ENCODE peak calls at places on chromosome 13, in four cellular contexts. S is breast epithelium, M is transverse colon, A is prostate gland. V is an unnamed sample.

GRCh38 chr13:110023729-110024645 is 237.6 kb upstream of the IRS2 start:
- DNase-seq in S (no peak), M (peak; percentile 10), A (no peak), V (no peak)

GRCh38 chr13:74070065-74070464 is 64.1 kb downstream of the KLF12 start:
- DNase-seq in S (no peak), M (no peak), A (no peak), V (no peak)

GRCh38 chr13:20198781-20199180 is 6.0 kb upstream of the GJB2 start:
- DNase-seq in S (no peak), M (no peak), A (no peak), V (no peak)

GRCh38 chr13:44435142-44435982 is 61.7 kb downstream of the SERP2 start:
- DNase-seq in S (peak; percentile 99), M (peak; percentile 98), A (peak; percentile 99), V (peak; percentile 73)

GRCh38 chr13:26968431-26969335 is 202.9 kb downstream of the USP12 start:
- DNase-seq in S (no peak), M (peak; percentile 86), A (no peak), V (no peak)

GRCh38 chr13:51687928-51688714 is 103.9 kb downstream of the WDFY2 start:
- DNase-seq in S (no peak), M (no peak), A (no peak), V (no peak)

GRCh38 chr13:84972907-84973306 is 826.3 kb downstream of the SLITRK6 start:
- DNase-seq in S (no peak), M (no peak), A (no peak), V (no peak)

GRCh38 chr13:53953205-53953604 is 924.6 kb downstream of the OLFM4 start:
- DNase-seq in S (no peak), M (no peak), A (no peak), V (no peak)

GRCh38 chr13:75079226-75079625 is 402.7 kb downstream of the TBC1D4 start:
- DNase-seq in S (no peak), M (no peak), A (no peak), V (no peak)

GRCh38 chr13:47188802-47189201 is 291.9 kb upstream of the HTR2A start:
- DNase-seq in S (no peak), M (no peak), A (no peak), V (no peak)

GRCh38 chr13:112710855-112711527 is 21.2 kb downstream of the ATP11A start:
- DNase-seq in S (no peak), M (peak; percentile 6), A (no peak), V (no peak)

GRCh38 chr13:109760372-109760771 is 26.0 kb downstream of the IRS2 start:
- DNase-seq in S (no peak), M (no peak), A (no peak), V (no peak)

GRCh38 chr13:37173214-37173613 is 67.8 kb upstream of the CSNK1A1L start:
- DNase-seq in S (no peak), M (no peak), A (no peak), V (no peak)

GRCh38 chr13:40221460-40222201 is 444.8 kb downstream of the FOXO1 start:
- DNase-seq in S (peak; percentile 58), M (peak; percentile 28), A (peak; percentile 29), V (no peak)

GRCh38 chr13:110283661-110284516 is 23.1 kb downstream of the COL4A1 start:
- DNase-seq in S (no peak), M (no peak), A (no peak), V (no peak)

GRCh38 chr13:94784066-94784465 is 71.7 kb upstream of the SOX21 start:
- DNase-seq in S (no peak), M (no peak), A (no peak), V (no peak)

GRCh38 chr13:85191996-85192395 is 607.2 kb downstream of the SLITRK6 start:
- DNase-seq in S (no peak), M (no peak), A (no peak), V (no peak)

GRCh38 chr13:52879950-52880650 is 31.7 kb upstream of the PCDH8 start:
- DNase-seq in S (no peak), M (no peak), A (no peak), V (no peak)

GRCh38 chr13:97226788-97227627 is 4.9 kb downstream of the MBNL2 start:
- DNase-seq in S (no peak), M (peak; percentile 64), A (no peak), V (no peak)

GRCh38 chr13:73939603-73940002 is 194.6 kb downstream of the KLF12 start:
- DNase-seq in S (no peak), M (no peak), A (no peak), V (no peak)

GRCh38 chr13:100490692-100491091 is 97.9 kb downstream of the GGACT start:
- DNase-seq in S (no peak), M (no peak), A (no peak), V (no peak)

GRCh38 chr13:113946409-113947181 is 27.3 kb downstream of the C13orf46 start:
- DNase-seq in S (no peak), M (no peak), A (no peak), V (no peak)

GRCh38 chr13:114101325-114101821 is 31.1 kb downstream of the RASA3 start:
- DNase-seq in S (no peak), M (peak; percentile 23), A (no peak), V (no peak)

GRCh38 chr13:77184455-77184854 is 142.4 kb downstream of the MYCBP2 start:
- DNase-seq in S (no peak), M (no peak), A (no peak), V (peak; percentile 12)

GRCh38 chr13:48158915-48159314 is 64.0 kb upstream of the MED4 start:
- DNase-seq in S (no peak), M (no peak), A (peak; percentile 44), V (peak; percentile 87)

GRCh38 chr13:76778906-76779305 is 107.3 kb downstream of the KCTD12 start:
- DNase-seq in S (no peak), M (no peak), A (no peak), V (no peak)

GRCh38 chr13:24916464-24916863 is 152.5 kb downstream of the RNF17 start:
- DNase-seq in S (no peak), M (no peak), A (no peak), V (no peak)

GRCh38 chr13:44142911-44143665 is 230.5 kb upstream of the SERP2 start:
- DNase-seq in S (no peak), M (no peak), A (no peak), V (no peak)

GRCh38 chr13:35512271-35512920 is 35.9 kb upstream of the MAB21L1 start:
- DNase-seq in S (no peak), M (no peak), A (no peak), V (peak; percentile 65)

GRCh38 chr13:40755082-40755755 is 15.8 kb downstream of the MRPS31 start:
- DNase-seq in S (no peak), M (peak; percentile 42), A (no peak), V (no peak)

GRCh38 chr13:34734932-34735331 is 207.1 kb upstream of the NBEA start:
- DNase-seq in S (no peak), M (no peak), A (no peak), V (no peak)

GRCh38 chr13:113623491-113624234 is 34.3 kb downstream of the ATP4B start:
- DNase-seq in S (no peak), M (no peak), A (no peak), V (no peak)

GRCh38 chr13:48508001-48508400 is 24.9 kb downstream of the RCBTB2 start:
- DNase-seq in S (no peak), M (no peak), A (no peak), V (no peak)

GRCh38 chr13:106471957-106472543 is 63.4 kb downstream of the EFNB2 start:
- DNase-seq in S (no peak), M (peak; percentile 73), A (no peak), V (no peak)

GRCh38 chr13:71864094-71864980 is 2.7 kb downstream of the DACH1 start:
- DNase-seq in S (peak; percentile 25), M (peak; percentile 81), A (peak; percentile 85), V (peak; percentile 95)

GRCh38 chr13:52868190-52868589 is 19.8 kb upstream of the PCDH8 start:
- DNase-seq in S (no peak), M (no peak), A (no peak), V (no peak)

DNA sequence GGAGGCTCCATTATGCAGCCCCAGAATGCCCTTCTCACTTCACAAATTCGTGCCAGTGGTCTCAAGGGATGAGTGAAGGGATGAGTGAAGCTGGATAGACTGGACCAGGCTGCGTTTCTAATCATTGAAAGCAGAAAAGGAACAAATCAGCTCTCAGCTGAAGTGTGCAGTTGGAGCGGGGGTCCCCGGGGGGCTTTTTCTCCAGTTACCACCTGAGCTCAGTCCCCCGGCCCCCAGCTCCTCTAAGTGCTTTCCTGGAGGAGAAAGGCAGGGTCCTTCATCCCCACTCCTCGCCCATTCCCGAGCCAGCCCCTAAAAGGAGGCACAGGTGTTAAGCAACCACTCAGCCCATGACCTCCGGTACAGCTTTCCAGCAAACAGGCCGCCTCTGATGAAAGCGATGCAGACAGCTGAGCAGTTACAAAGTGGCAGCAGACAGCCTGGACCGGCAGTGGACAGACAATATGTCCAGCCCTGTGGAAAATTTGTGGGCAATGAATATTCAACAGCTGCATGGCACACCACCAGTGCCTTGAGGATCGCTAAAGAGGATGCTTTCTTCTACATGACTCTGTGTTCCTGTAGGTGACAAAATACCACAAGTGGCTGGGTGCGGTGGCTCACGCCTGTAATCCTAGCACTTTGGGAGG is 110.7 kb upstream of the UBL3 start:
- DNase-seq in S (no peak), M (no peak), A (no peak), V (no peak)
- TF ChIP-seq POLR2AphosphoS5 in S (no peak), M (no peak), A (no peak), V (no peak)

GRCh38 chr13:102693781-102694180 is 1.1 kb downstream of the METTL21C start:
- DNase-seq in S (no peak), M (no peak), A (no peak), V (no peak)

GRCh38 chr13:102690883-102691282 is 4.0 kb downstream of the METTL21C start:
- DNase-seq in S (no peak), M (no peak), A (no peak), V (no peak)

GRCh38 chr13:102694944-102695343 is at the start of gene METTL21C:
- DNase-seq in S (no peak), M (no peak), A (no peak), V (no peak)

GRCh38 chr13:102696465-102696864 is 1.6 kb upstream of the METTL21C start:
- DNase-seq in S (no peak), M (no peak), A (no peak), V (no peak)

GRCh38 chr13:102693250-102693649 is 1.6 kb downstream of the METTL21C start:
- DNase-seq in S (no peak), M (no peak), A (no peak), V (no peak)
- TF ChIP-seq POLR2AphosphoS5 in S (no peak), M (no peak), A (no peak), V (no peak)

GRCh38 chr13:30714629-30715028 is 20.7 kb upstream of the ALOX5AP start:
- DNase-seq in S (no peak), M (no peak), A (no peak), V (peak; percentile 88)
- TF ChIP-seq POLR2AphosphoS5 in S (no peak), M (no peak), A (no peak), V (no peak)

GRCh38 chr13:23288564-23288963 is 107.8 kb downstream of the SGCG start:
- DNase-seq in S (no peak), M (no peak), A (no peak), V (no peak)

GRCh38 chr13:23288995-23289394 is 108.2 kb downstream of the SGCG start:
- DNase-seq in S (no peak), M (no peak), A (no peak), V (no peak)

GRCh38 chr13:23292596-23292995 is 111.8 kb downstream of the SGCG start:
- DNase-seq in S (no peak), M (no peak), A (no peak), V (no peak)

DNA sequence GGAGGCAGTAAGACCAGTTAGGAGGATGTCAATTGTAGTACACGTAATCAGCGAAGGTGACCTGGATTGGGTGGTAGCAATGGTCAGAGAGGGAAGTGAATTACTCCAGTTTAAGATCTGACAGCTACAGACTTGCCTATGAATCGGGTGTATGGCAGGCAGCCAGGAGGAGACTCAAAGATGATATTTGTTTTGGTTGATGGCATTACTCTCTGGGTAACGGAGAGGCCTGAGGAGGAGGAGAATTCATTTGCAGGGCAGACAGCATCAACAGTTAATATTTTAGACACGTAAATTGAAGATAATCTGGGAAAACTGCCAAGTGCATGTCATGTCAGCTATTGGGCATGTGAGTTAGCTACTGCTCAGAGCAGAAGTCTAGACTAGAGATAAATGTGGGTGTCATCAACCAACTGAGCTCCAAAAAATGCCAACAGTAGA is 109.2 kb downstream of the SGCG start:
- DNase-seq in S (no peak), M (no peak), A (peak; percentile 10), V (no peak)
- TF ChIP-seq POLR2AphosphoS5 in S (no peak), M (no peak), A (no peak), V (no peak)